ENCODE peak calls at places on chromosomes 5 and 9, in eight cellular contexts. One of them, this sample, is unnamed.

GRCh38 chr9:22528485-22528884 is 81.9 kb downstream of the DMRTA1 start:
- DNase-seq in heart right ventricle: no peak
- DNase-seq in GM23248: peak; percentile 67
- DNase-seq in mammary epithelial cell: no peak
- DNase-seq in GM23338: peak; percentile 39
- DNase-seq in CD8-positive, alpha-beta memory T cell: no peak
- DNase-seq in Peyer's patch: no peak
- DNase-seq in effector memory CD4-positive, alpha-beta T cell: no peak
- DNase-seq in this sample: no peak

GRCh38 chr5:128469924-128470323 is 68.1 kb downstream of the FBN2 start:
- DNase-seq in heart right ventricle: no peak
- DNase-seq in GM23248: peak; percentile 32
- DNase-seq in mammary epithelial cell: no peak
- DNase-seq in GM23338: no peak
- DNase-seq in CD8-positive, alpha-beta memory T cell: no peak
- DNase-seq in Peyer's patch: no peak
- DNase-seq in effector memory CD4-positive, alpha-beta T cell: no peak
- DNase-seq in this sample: no peak

GRCh38 chr9:14687042-14687719 is 6.1 kb downstream of the ZDHHC21 start:
- DNase-seq in heart right ventricle: no peak
- DNase-seq in GM23248: peak; percentile 80
- DNase-seq in mammary epithelial cell: peak; percentile 58
- DNase-seq in GM23338: no peak
- DNase-seq in CD8-positive, alpha-beta memory T cell: no peak
- DNase-seq in Peyer's patch: no peak
- DNase-seq in effector memory CD4-positive, alpha-beta T cell: no peak
- DNase-seq in this sample: no peak

GRCh38 chr9:133962341-133962740 is 29.8 kb downstream of the VAV2 start:
- DNase-seq in heart right ventricle: peak; percentile 6
- DNase-seq in GM23248: no peak
- DNase-seq in mammary epithelial cell: no peak
- DNase-seq in GM23338: no peak
- DNase-seq in CD8-positive, alpha-beta memory T cell: no peak
- DNase-seq in Peyer's patch: no peak
- DNase-seq in effector memory CD4-positive, alpha-beta T cell: no peak
- DNase-seq in this sample: no peak

GRCh38 chr9:87433853-87434252 is 63.8 kb upstream of the DAPK1 start:
- DNase-seq in heart right ventricle: no peak
- DNase-seq in GM23248: no peak
- DNase-seq in mammary epithelial cell: peak; percentile 8
- DNase-seq in GM23338: no peak
- DNase-seq in CD8-positive, alpha-beta memory T cell: no peak
- DNase-seq in Peyer's patch: no peak
- DNase-seq in effector memory CD4-positive, alpha-beta T cell: no peak
- DNase-seq in this sample: no peak

GRCh38 chr9:137070201-137070905 is at the start of gene SAPCD2:
- DNase-seq in heart right ventricle: peak; percentile 88
- DNase-seq in GM23248: peak; percentile 93
- DNase-seq in mammary epithelial cell: peak; percentile 85
- DNase-seq in GM23338: peak; percentile 96
- DNase-seq in CD8-positive, alpha-beta memory T cell: peak; percentile 80
- DNase-seq in Peyer's patch: peak; percentile 95
- DNase-seq in effector memory CD4-positive, alpha-beta T cell: peak; percentile 82
- DNase-seq in this sample: peak; percentile 77

GRCh38 chr9:113574381-113575262 is 111.1 kb downstream of the RGS3 start:
- DNase-seq in heart right ventricle: no peak
- DNase-seq in GM23248: peak; percentile 73
- DNase-seq in mammary epithelial cell: peak; percentile 89
- DNase-seq in GM23338: no peak
- DNase-seq in CD8-positive, alpha-beta memory T cell: no peak
- DNase-seq in Peyer's patch: peak; percentile 35
- DNase-seq in effector memory CD4-positive, alpha-beta T cell: no peak
- DNase-seq in this sample: no peak

GRCh38 chr5:180609817-180610550 is 18.7 kb upstream of the SCGB3A1 start:
- DNase-seq in heart right ventricle: peak; percentile 3
- DNase-seq in GM23248: no peak
- DNase-seq in mammary epithelial cell: no peak
- DNase-seq in GM23338: no peak
- DNase-seq in CD8-positive, alpha-beta memory T cell: no peak
- DNase-seq in Peyer's patch: no peak
- DNase-seq in effector memory CD4-positive, alpha-beta T cell: no peak
- DNase-seq in this sample: no peak

GRCh38 chr5:50807661-50808060 is 141.2 kb downstream of the PARP8 start:
- DNase-seq in heart right ventricle: no peak
- DNase-seq in GM23248: no peak
- DNase-seq in mammary epithelial cell: peak; percentile 90
- DNase-seq in GM23338: no peak
- DNase-seq in CD8-positive, alpha-beta memory T cell: no peak
- DNase-seq in Peyer's patch: no peak
- DNase-seq in effector memory CD4-positive, alpha-beta T cell: no peak
- DNase-seq in this sample: no peak

GRCh38 chr9:98129451-98129881 is 10.4 kb upstream of the TRIM14 start:
- DNase-seq in heart right ventricle: no peak
- DNase-seq in GM23248: no peak
- DNase-seq in mammary epithelial cell: no peak
- DNase-seq in GM23338: no peak
- DNase-seq in CD8-positive, alpha-beta memory T cell: no peak
- DNase-seq in Peyer's patch: peak; percentile 73
- DNase-seq in effector memory CD4-positive, alpha-beta T cell: no peak
- DNase-seq in this sample: no peak

GRCh38 chr9:15735083-15735974 is 182.5 kb downstream of the CCDC171 start:
- DNase-seq in heart right ventricle: no peak
- DNase-seq in GM23248: peak; percentile 94
- DNase-seq in mammary epithelial cell: peak; percentile 81
- DNase-seq in GM23338: no peak
- DNase-seq in CD8-positive, alpha-beta memory T cell: no peak
- DNase-seq in Peyer's patch: no peak
- DNase-seq in effector memory CD4-positive, alpha-beta T cell: no peak
- DNase-seq in this sample: no peak

GRCh38 chr9:87233916-87234455 is 263.7 kb upstream of the DAPK1 start:
- DNase-seq in heart right ventricle: no peak
- DNase-seq in GM23248: no peak
- DNase-seq in mammary epithelial cell: no peak
- DNase-seq in GM23338: no peak
- DNase-seq in CD8-positive, alpha-beta memory T cell: no peak
- DNase-seq in Peyer's patch: no peak
- DNase-seq in effector memory CD4-positive, alpha-beta T cell: no peak
- DNase-seq in this sample: no peak

GRCh38 chr5:155394727-155395126 is 381.2 kb downstream of the KIF4B start:
- DNase-seq in heart right ventricle: no peak
- DNase-seq in GM23248: no peak
- DNase-seq in mammary epithelial cell: no peak
- DNase-seq in GM23338: no peak
- DNase-seq in CD8-positive, alpha-beta memory T cell: no peak
- DNase-seq in Peyer's patch: no peak
- DNase-seq in effector memory CD4-positive, alpha-beta T cell: no peak
- DNase-seq in this sample: no peak

GRCh38 chr5:160293901-160294561 is 18.3 kb downstream of the CCNJL start:
- DNase-seq in heart right ventricle: no peak
- DNase-seq in GM23248: no peak
- DNase-seq in mammary epithelial cell: peak; percentile 59
- DNase-seq in GM23338: peak; percentile 83
- DNase-seq in CD8-positive, alpha-beta memory T cell: no peak
- DNase-seq in Peyer's patch: no peak
- DNase-seq in effector memory CD4-positive, alpha-beta T cell: no peak
- DNase-seq in this sample: no peak

GRCh38 chr5:139814191-139814601 is 18.6 kb downstream of the PSD2 start:
- DNase-seq in heart right ventricle: no peak
- DNase-seq in GM23248: no peak
- DNase-seq in mammary epithelial cell: no peak
- DNase-seq in GM23338: no peak
- DNase-seq in CD8-positive, alpha-beta memory T cell: no peak
- DNase-seq in Peyer's patch: no peak
- DNase-seq in effector memory CD4-positive, alpha-beta T cell: no peak
- DNase-seq in this sample: no peak

GRCh38 chr5:140038373-140038957 is 4.6 kb downstream of the NRG2 start:
- DNase-seq in heart right ventricle: no peak
- DNase-seq in GM23248: peak; percentile 39
- DNase-seq in mammary epithelial cell: peak; percentile 20
- DNase-seq in GM23338: peak; percentile 28
- DNase-seq in CD8-positive, alpha-beta memory T cell: no peak
- DNase-seq in Peyer's patch: no peak
- DNase-seq in effector memory CD4-positive, alpha-beta T cell: no peak
- DNase-seq in this sample: no peak

GRCh38 chr9:111601237-111602018 is 2.0 kb upstream of the PTGR1 start:
- DNase-seq in heart right ventricle: no peak
- DNase-seq in GM23248: peak; percentile 66
- DNase-seq in mammary epithelial cell: no peak
- DNase-seq in GM23338: no peak
- DNase-seq in CD8-positive, alpha-beta memory T cell: no peak
- DNase-seq in Peyer's patch: no peak
- DNase-seq in effector memory CD4-positive, alpha-beta T cell: no peak
- DNase-seq in this sample: peak; percentile 23

GRCh38 chr9:33167949-33168535 is 906 bp upstream of the B4GALT1 start:
- DNase-seq in heart right ventricle: no peak
- DNase-seq in GM23248: peak; percentile 50
- DNase-seq in mammary epithelial cell: no peak
- DNase-seq in GM23338: no peak
- DNase-seq in CD8-positive, alpha-beta memory T cell: no peak
- DNase-seq in Peyer's patch: peak; percentile 65
- DNase-seq in effector memory CD4-positive, alpha-beta T cell: no peak
- DNase-seq in this sample: peak; percentile 21

GRCh38 chr5:124438390-124439380 is 307.8 kb downstream of the ZNF608 start:
- DNase-seq in heart right ventricle: no peak
- DNase-seq in GM23248: no peak
- DNase-seq in mammary epithelial cell: no peak
- DNase-seq in GM23338: peak; percentile 63
- DNase-seq in CD8-positive, alpha-beta memory T cell: no peak
- DNase-seq in Peyer's patch: no peak
- DNase-seq in effector memory CD4-positive, alpha-beta T cell: no peak
- DNase-seq in this sample: no peak

GRCh38 chr5:92552206-92553160 is 1028.5 kb downstream of the NR2F1-AS1 start:
- DNase-seq in heart right ventricle: no peak
- DNase-seq in GM23248: peak; percentile 96
- DNase-seq in mammary epithelial cell: peak; percentile 93
- DNase-seq in GM23338: no peak
- DNase-seq in CD8-positive, alpha-beta memory T cell: no peak
- DNase-seq in Peyer's patch: no peak
- DNase-seq in effector memory CD4-positive, alpha-beta T cell: no peak
- DNase-seq in this sample: no peak

GRCh38 chr5:132012385-132013005 is 1.0 kb upstream of the ACSL6 start:
- DNase-seq in heart right ventricle: peak; percentile 58
- DNase-seq in GM23248: peak; percentile 72
- DNase-seq in mammary epithelial cell: peak; percentile 39
- DNase-seq in GM23338: peak; percentile 88
- DNase-seq in CD8-positive, alpha-beta memory T cell: no peak
- DNase-seq in Peyer's patch: peak; percentile 43
- DNase-seq in effector memory CD4-positive, alpha-beta T cell: no peak
- DNase-seq in this sample: no peak
- H3K27me3 ChIP-seq in heart right ventricle: peaks cover 55% of the 10 kb centered on the region
- H3K27me3 ChIP-seq in GM23248: peaks cover 38% of the 10 kb centered on the region
- H3K27me3 ChIP-seq in mammary epithelial cell: peaks cover 7% of the 10 kb centered on the region
- H3K27me3 ChIP-seq in GM23338: peaks cover 25% of the 10 kb centered on the region
- H3K27me3 ChIP-seq in CD8-positive, alpha-beta memory T cell: peaks cover 3% of the 10 kb centered on the region
- H3K27me3 ChIP-seq in Peyer's patch: no peaks in the 10 kb centered on the region
- H3K27me3 ChIP-seq in effector memory CD4-positive, alpha-beta T cell: peaks cover 7% of the 10 kb centered on the region
- H3K27me3 ChIP-seq in this sample: no peaks in the 10 kb centered on the region

GRCh38 chr5:179427032-179427675 is 81.9 kb upstream of the ADAMTS2 start:
- DNase-seq in heart right ventricle: no peak
- DNase-seq in GM23248: no peak
- DNase-seq in mammary epithelial cell: no peak
- DNase-seq in GM23338: peak; percentile 34
- DNase-seq in CD8-positive, alpha-beta memory T cell: no peak
- DNase-seq in Peyer's patch: no peak
- DNase-seq in effector memory CD4-positive, alpha-beta T cell: no peak
- DNase-seq in this sample: no peak
- H3K27ac ChIP-seq in heart right ventricle: no peak overlapping the region
- H3K27ac ChIP-seq in GM23248: no peak overlapping the region
- H3K27ac ChIP-seq in mammary epithelial cell: no peak overlapping the region
- H3K27ac ChIP-seq in GM23338: no peak overlapping the region
- H3K27ac ChIP-seq in CD8-positive, alpha-beta memory T cell: no peak overlapping the region
- H3K27ac ChIP-seq in Peyer's patch: no peak overlapping the region
- H3K27ac ChIP-seq in effector memory CD4-positive, alpha-beta T cell: no peak overlapping the region
- H3K27ac ChIP-seq in this sample: no peak overlapping the region

DNA sequence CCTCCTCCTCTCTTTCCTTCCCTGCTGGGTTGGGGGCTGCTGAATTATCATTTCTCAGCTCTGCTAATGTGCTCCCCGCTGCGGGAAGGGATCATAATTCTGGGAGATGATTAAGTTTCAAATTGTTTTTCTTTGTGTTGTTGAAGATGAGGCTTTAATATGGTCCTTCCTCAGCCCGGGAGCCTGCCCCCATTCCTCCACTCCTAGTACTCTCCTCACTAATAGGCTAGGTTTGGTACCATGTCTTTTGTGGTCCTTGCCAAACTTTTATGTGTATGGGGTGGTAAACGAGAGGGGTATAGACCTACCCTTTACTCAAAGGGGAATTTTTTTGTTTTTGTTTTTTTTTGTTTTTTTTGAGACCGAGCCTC is 5.7 kb upstream of the PCDH1 start:
- DNase-seq in heart right ventricle: no peak
- DNase-seq in GM23248: no peak
- DNase-seq in mammary epithelial cell: no peak
- DNase-seq in GM23338: no peak
- DNase-seq in CD8-positive, alpha-beta memory T cell: no peak
- DNase-seq in Peyer's patch: no peak
- DNase-seq in effector memory CD4-positive, alpha-beta T cell: no peak
- DNase-seq in this sample: no peak
- H3K27me3 ChIP-seq in heart right ventricle: peaks cover 67% of the 10 kb centered on the region
- H3K27me3 ChIP-seq in GM23248: peaks cover 62% of the 10 kb centered on the region
- H3K27me3 ChIP-seq in mammary epithelial cell: peaks cover 12% of the 10 kb centered on the region
- H3K27me3 ChIP-seq in GM23338: peaks cover 5% of the 10 kb centered on the region
- H3K27me3 ChIP-seq in CD8-positive, alpha-beta memory T cell: peaks cover 54% of the 10 kb centered on the region
- H3K27me3 ChIP-seq in Peyer's patch: no peaks in the 10 kb centered on the region
- H3K27me3 ChIP-seq in effector memory CD4-positive, alpha-beta T cell: peaks cover 17% of the 10 kb centered on the region
- H3K27me3 ChIP-seq in this sample: peaks cover 26% of the 10 kb centered on the region

GRCh38 chr9:36584626-36585460 is 12.1 kb downstream of the MELK start:
- DNase-seq in heart right ventricle: no peak
- DNase-seq in GM23248: peak; percentile 85
- DNase-seq in mammary epithelial cell: peak; percentile 76
- DNase-seq in GM23338: no peak
- DNase-seq in CD8-positive, alpha-beta memory T cell: no peak
- DNase-seq in Peyer's patch: no peak
- DNase-seq in effector memory CD4-positive, alpha-beta T cell: no peak
- DNase-seq in this sample: no peak
- H3K27ac ChIP-seq in heart right ventricle: no peak overlapping the region
- H3K27ac ChIP-seq in GM23248: peak overlapping the region; percentile 55
- H3K27ac ChIP-seq in mammary epithelial cell: peak overlapping the region; percentile 88
- H3K27ac ChIP-seq in GM23338: peak overlapping the region; percentile 45
- H3K27ac ChIP-seq in CD8-positive, alpha-beta memory T cell: no peak overlapping the region
- H3K27ac ChIP-seq in Peyer's patch: no peak overlapping the region
- H3K27ac ChIP-seq in effector memory CD4-positive, alpha-beta T cell: no peak overlapping the region
- H3K27ac ChIP-seq in this sample: no peak overlapping the region

DNA sequence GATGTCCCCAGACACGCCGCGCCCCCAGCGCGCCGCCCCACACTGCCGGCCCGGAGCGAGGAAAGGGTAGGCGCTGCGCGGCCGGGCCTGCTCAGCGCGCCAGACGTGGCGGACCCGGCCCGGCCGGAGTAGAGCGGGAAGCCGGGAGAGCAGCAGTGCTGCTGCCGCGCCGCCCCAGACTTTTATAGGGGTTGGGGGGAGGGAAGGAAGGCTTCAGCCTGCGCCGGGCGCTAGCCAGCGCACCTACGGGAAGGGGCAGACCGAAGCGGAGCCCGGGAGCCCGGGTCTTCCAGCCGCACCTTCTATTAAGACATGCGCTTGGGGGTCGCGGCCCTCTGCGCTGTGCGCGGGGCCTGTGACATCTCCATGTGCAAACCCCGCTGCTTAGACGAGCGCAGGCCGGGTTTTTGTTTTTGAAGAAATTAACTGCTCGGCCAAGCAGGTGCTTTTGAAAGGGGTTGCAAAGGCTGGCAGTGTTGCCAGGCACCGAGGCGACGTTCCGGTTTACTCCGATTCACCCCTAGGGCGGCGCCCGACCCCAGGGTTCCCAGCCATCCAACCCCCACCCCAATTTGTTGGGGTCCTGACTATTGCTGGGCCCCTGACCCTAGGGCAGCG is 361 bp upstream of the PAX5 start:
- DNase-seq in heart right ventricle: no peak
- DNase-seq in GM23248: peak; percentile 38
- DNase-seq in mammary epithelial cell: no peak
- DNase-seq in GM23338: peak; percentile 80
- DNase-seq in CD8-positive, alpha-beta memory T cell: no peak
- DNase-seq in Peyer's patch: peak; percentile 82
- DNase-seq in effector memory CD4-positive, alpha-beta T cell: no peak
- DNase-seq in this sample: no peak
- H3K27me3 ChIP-seq in heart right ventricle: peaks cover 100% of the 10 kb centered on the region
- H3K27me3 ChIP-seq in GM23248: peaks cover 98% of the 10 kb centered on the region
- H3K27me3 ChIP-seq in mammary epithelial cell: peaks cover 79% of the 10 kb centered on the region
- H3K27me3 ChIP-seq in GM23338: peaks cover 100% of the 10 kb centered on the region
- H3K27me3 ChIP-seq in CD8-positive, alpha-beta memory T cell: peaks cover 86% of the 10 kb centered on the region
- H3K27me3 ChIP-seq in Peyer's patch: no peaks in the 10 kb centered on the region
- H3K27me3 ChIP-seq in effector memory CD4-positive, alpha-beta T cell: peaks cover 88% of the 10 kb centered on the region
- H3K27me3 ChIP-seq in this sample: peaks cover 71% of the 10 kb centered on the region

This sample was measured in naive thymus-derived CD4-positive, alpha-beta T cell.